ENCODE peak calls at places on chromosomes 6 and 20, in nine cellular contexts. K is stimulated activated CD8-positive, alpha-beta memory T cell treated with anti-CD3 and anti-CD28 coated beads, Interleukin-15, amount 100 ng/mL, for 1 hour; U is EL; X is adrenal gland; Y is GDM1; T is RCC 7860; F is stimulated activated CD4-positive, alpha-beta T cell treated with anti-CD3 and anti-CD28 coated beads, Interleukin-1b, Interleukin-23, amount 100 ng/mL, for 24 hours; V is GM13977; A is activated naive CD4-positive, alpha-beta T cell. L is an unnamed sample.

GRCh38 chr6:31010393-31011060 is at the start of gene MUC22:
- DNase-seq in K (no peak), U (peak), X (no peak), Y (no peak), T (peak), F (no peak), V (no peak), A (no peak), L (no peak)

GRCh38 chr6:5201271-5201670 is 59.5 kb downstream of the LYRM4 start:
- DNase-seq in K (no peak), U (peak), X (no peak), Y (no peak), T (no peak), F (no peak), V (no peak), A (no peak), L (no peak)

GRCh38 chr6:37871616-37872384 is 52.3 kb downstream of the ZFAND3 start:
- DNase-seq in K (no peak), U (no peak), X (no peak), Y (no peak), T (no peak), F (no peak), V (no peak), A (no peak), L (peak)

GRCh38 chr6:129472239-129472638 is 237.7 kb downstream of the ARHGAP18 start:
- DNase-seq in K (no peak), U (no peak), X (no peak), Y (no peak), T (no peak), F (no peak), V (no peak), A (no peak), L (no peak)

GRCh38 chr6:44002591-44003344 is 124.5 kb downstream of the MRPL14 start:
- DNase-seq in K (peak), U (peak), X (peak), Y (no peak), T (peak), F (peak), V (peak), A (peak), L (peak)

GRCh38 chr20:31570735-31571617 is 34.1 kb upstream of the ID1 start:
- DNase-seq in K (no peak), U (peak), X (peak), Y (no peak), T (no peak), F (no peak), V (no peak), A (no peak), L (no peak)

GRCh38 chr6:3825851-3826581 is 23.2 kb upstream of the FAM50B start:
- DNase-seq in K (no peak), U (peak), X (peak), Y (no peak), T (peak), F (no peak), V (no peak), A (no peak), L (peak)

GRCh38 chr6:155495011-155495768 is 39.6 kb upstream of the NOX3 start:
- DNase-seq in K (no peak), U (peak), X (peak), Y (no peak), T (no peak), F (no peak), V (no peak), A (no peak), L (no peak)

GRCh38 chr6:116387374-116387773 is 16.6 kb downstream of the DSE start:
- DNase-seq in K (no peak), U (peak), X (no peak), Y (no peak), T (peak), F (no peak), V (no peak), A (no peak), L (peak)

GRCh38 chr6:155832596-155832995 is 377.0 kb upstream of the NOX3 start:
- DNase-seq in K (no peak), U (peak), X (no peak), Y (no peak), T (no peak), F (no peak), V (no peak), A (no peak), L (no peak)